ENCODE peak calls at places on chromosomes 12 and 14, in nine cellular contexts. C is kidney, D is upper lobe of right lung, X is cardiac fibroblast, S is fibroblast of the aortic adventitia, J is left ventricle myocardium inferior, W is fibroblast of mammary gland, T is choroid plexus epithelial cell, M is lower leg skin. K is an unnamed sample.

GRCh38 chr12:6294533-6295186 is 15.8 kb upstream of the PLEKHG6 start:
- DNase-seq in S (peak), J (no peak), C (no peak), M (no peak), X (peak), T (no peak), W (no peak), D (no peak), K (no peak)

GRCh38 chr12:116863275-116863767 is 17.9 kb downstream of the HRK start:
- DNase-seq in C (no peak), D (no peak), W (peak), X (peak), J (no peak), S (peak), M (no peak), T (peak), K (no peak)

GRCh38 chr14:95488376-95489162 is 27.9 kb downstream of the SYNE3 start:
- DNase-seq in W (no peak), J (peak), D (no peak), M (no peak), S (peak), X (no peak), C (no peak), T (no peak), K (no peak)

GRCh38 chr12:45561488-45561887 is 168.0 kb upstream of the ARID2 start:
- DNase-seq in M (no peak), S (no peak), T (no peak), J (no peak), D (no peak), W (no peak), C (no peak), X (no peak), K (no peak)

GRCh38 chr14:60220084-60220483 is 28.9 kb upstream of the PPM1A start:
- DNase-seq in J (no peak), C (no peak), W (no peak), S (no peak), M (no peak), D (no peak), T (no peak), X (no peak), K (no peak)

GRCh38 chr12:16553457-16553856 is 52.5 kb downstream of the LMO3 start:
- DNase-seq in D (no peak), S (no peak), W (peak), C (no peak), X (peak), J (no peak), T (peak), M (no peak), K (peak)

GRCh38 chr12:645563-646071 is 17.6 kb downstream of the NINJ2 start:
- DNase-seq in W (peak), M (no peak), C (no peak), J (peak), S (peak), T (peak), D (no peak), X (peak), K (no peak)

GRCh38 chr14:85334316-85334715 is 195.6 kb upstream of the FLRT2 start:
- DNase-seq in T (no peak), J (no peak), X (no peak), W (no peak), D (no peak), M (no peak), C (no peak), S (peak), K (no peak)

GRCh38 chr14:78010688-78011087 is 159.5 kb upstream of the NRXN3 start:
- DNase-seq in M (no peak), S (peak), D (no peak), X (peak), C (no peak), T (peak), W (peak), J (no peak), K (peak)

GRCh38 chr12:75404231-75404630 is 13.3 kb downstream of the GLIPR1L2 start:
- DNase-seq in J (no peak), D (no peak), M (no peak), C (no peak), S (peak), W (no peak), T (no peak), X (no peak), K (no peak)

GRCh38 chr14:81193924-81194633 is 26.7 kb downstream of the GTF2A1 start:
- DNase-seq in M (no peak), S (no peak), C (no peak), J (no peak), T (peak), W (no peak), D (no peak), X (no peak), K (peak)

GRCh38 chr14:74747237-74747636 is 15.9 kb upstream of the YLPM1 start:
- DNase-seq in M (no peak), W (no peak), T (no peak), X (no peak), J (no peak), C (no peak), D (no peak), S (no peak), K (no peak)

GRCh38 chr12:116339800-116340371 is 62.4 kb upstream of the MED13L start:
- DNase-seq in J (no peak), D (no peak), X (peak), W (peak), S (peak), M (no peak), C (no peak), T (no peak), K (peak)

GRCh38 chr12:116525418-116526001 is 33.7 kb upstream of the MAP1LC3B2 start:
- DNase-seq in T (peak), C (peak), M (peak), S (peak), X (peak), W (peak), J (peak), D (no peak), K (peak)

GRCh38 chr12:63955831-63956685 is 111.6 kb downstream of the SRGAP1 start:
- DNase-seq in C (no peak), T (peak), W (peak), J (no peak), S (peak), X (peak), M (no peak), D (no peak), K (peak)

GRCh38 chr12:116924558-116925453 is 14.1 kb downstream of the FBXW8 start:
- DNase-seq in D (no peak), M (no peak), X (peak), S (peak), T (peak), C (no peak), J (no peak), W (peak), K (peak)

GRCh38 chr12:3885179-3886094 is 12.2 kb upstream of the PARP11 start:
- DNase-seq in X (peak), D (no peak), M (no peak), W (peak), T (peak), S (peak), J (no peak), C (no peak), K (peak)

GRCh38 chr12:59834659-59835474 is 239.0 kb downstream of the SLC16A7 start:
- DNase-seq in S (peak), M (no peak), X (peak), C (no peak), J (no peak), D (no peak), T (peak), W (peak), K (peak)

GRCh38 chr14:24673534-24674203 is 39.7 kb upstream of the GZMB start:
- DNase-seq in W (no peak), M (no peak), X (no peak), J (no peak), S (no peak), T (no peak), C (no peak), D (no peak), K (peak)

GRCh38 chr12:47808049-47808448 is 11.7 kb downstream of the HDAC7 start:
- DNase-seq in D (peak), T (peak), W (peak), C (peak), S (no peak), X (peak), J (peak), M (no peak), K (no peak)

DNA sequence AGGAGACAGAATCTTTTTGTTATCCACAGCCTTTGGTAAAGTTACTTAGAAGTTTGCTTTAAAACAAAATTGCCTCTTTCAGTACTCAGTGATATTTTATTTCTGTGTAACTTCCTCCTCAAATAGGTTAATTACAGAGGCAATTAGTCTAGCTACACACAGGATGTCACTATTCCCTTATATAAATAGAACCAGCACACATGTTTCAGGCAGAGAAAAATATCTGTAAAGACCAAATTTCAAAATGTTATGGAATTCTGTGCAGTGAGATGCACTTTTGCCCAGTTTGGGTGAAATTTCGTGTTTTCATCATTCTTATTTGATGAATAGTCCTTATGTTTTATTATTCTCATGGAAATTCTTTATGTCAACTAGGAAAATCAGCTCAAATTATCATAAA is 410.6 kb upstream of the SOX5 start:
- DNase-seq in X (peak), D (no peak), W (peak), J (no peak), S (no peak), M (no peak), T (peak), C (no peak), K (no peak)
- TF ChIP-seq CTCF in X (no peak), D (no peak), W (peak), J (no peak), S (no peak), M (no peak), T (peak), C (no peak), K (no peak)

DNA sequence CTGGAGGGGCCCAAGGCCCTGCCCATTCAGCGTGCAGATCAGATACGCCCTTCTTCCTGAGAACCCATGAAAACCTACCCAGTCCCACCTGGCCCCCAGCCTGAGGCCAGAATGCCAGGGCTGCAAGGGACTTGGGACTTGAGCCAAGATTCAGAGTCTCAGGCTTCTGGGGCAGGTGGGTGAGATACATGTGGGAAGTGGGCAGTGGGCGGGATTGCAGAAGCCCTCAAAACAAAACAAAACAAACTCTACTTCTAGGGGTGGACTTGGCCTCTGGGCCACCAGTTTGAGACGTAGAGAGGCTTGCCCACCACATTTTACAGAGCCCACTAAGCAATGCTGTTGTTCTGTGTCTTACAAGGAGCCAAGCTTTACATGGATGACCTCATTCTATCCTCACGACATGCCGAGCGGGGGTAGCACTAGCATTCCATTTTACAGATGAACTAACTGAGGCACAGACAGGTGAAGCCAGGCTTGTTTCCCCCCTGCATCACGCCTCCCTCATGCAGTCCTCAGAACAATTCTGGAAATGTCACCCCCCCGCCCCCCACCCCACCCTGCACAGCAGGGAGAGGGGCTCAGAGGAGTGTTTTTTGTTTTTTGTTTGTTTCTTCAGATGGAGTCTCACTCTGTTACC is 1.7 kb downstream of the SLC8B1 start:
- DNase-seq in T (no peak), X (no peak), W (no peak), S (no peak), J (no peak), C (peak), M (no peak), D (no peak), K (no peak)
- H3K4me3 ChIP-seq in T (no peak), X (no peak), W (no peak), S (peak), J (peak), C (peak), M (no peak), D (peak), K (no peak)

GRCh38 chr12:13666806-13667205 is 314.6 kb downstream of the GRIN2B start:
- DNase-seq in W (no peak), X (no peak), J (no peak), D (no peak), M (no peak), C (no peak), T (no peak), S (no peak), K (no peak)
- TF ChIP-seq CTCF in W (no peak), X (no peak), J (no peak), D (no peak), M (no peak), C (no peak), T (no peak), S (no peak), K (no peak)

GRCh38 chr14:105860615-105861580 is 334.5 kb downstream of the TMEM121 start:
- DNase-seq in D (peak), C (peak), X (no peak), W (no peak), S (no peak), J (peak), T (no peak), M (peak), K (no peak)

GRCh38 chr14:105863296-105864108 is 337.1 kb downstream of the TMEM121 start:
- DNase-seq in S (no peak), T (no peak), W (no peak), C (peak), J (peak), M (peak), X (no peak), D (peak), K (no peak)

GRCh38 chr14:105862581-105863239 is 336.3 kb downstream of the TMEM121 start:
- DNase-seq in T (no peak), J (no peak), D (peak), S (no peak), C (no peak), M (peak), W (no peak), X (no peak), K (no peak)

GRCh38 chr14:105859717-105860614 is 333.6 kb downstream of the TMEM121 start:
- DNase-seq in M (peak), T (no peak), J (peak), W (no peak), S (no peak), D (peak), X (no peak), C (peak), K (no peak)

GRCh38 chr14:105861985-105862465 is 335.6 kb downstream of the TMEM121 start:
- DNase-seq in D (no peak), S (no peak), M (peak), C (peak), T (no peak), X (no peak), W (no peak), J (peak), K (no peak)
- H3K4me3 ChIP-seq in D (no peak), S (no peak), M (no peak), C (no peak), T (no peak), X (no peak), W (no peak), J (no peak), K (no peak)

DNA sequence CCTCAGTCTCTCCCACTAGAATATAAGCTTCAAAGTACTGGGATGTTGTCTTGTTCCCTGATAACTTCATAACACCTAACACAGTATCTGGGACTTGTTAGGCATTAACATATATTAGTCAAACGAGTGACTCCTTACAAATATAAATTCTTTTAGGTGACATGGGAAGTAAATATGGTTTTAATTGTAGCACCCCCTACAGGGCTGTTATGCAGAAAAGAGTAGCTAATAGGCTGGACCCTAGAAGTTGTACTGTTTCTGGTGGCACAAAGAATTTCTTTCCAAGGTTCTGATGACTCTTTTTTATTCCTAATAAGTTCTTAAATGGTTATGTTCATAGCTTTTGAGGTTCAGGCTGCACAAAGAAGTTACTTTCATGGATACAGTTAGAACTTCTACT is 29.8 kb downstream of the GPATCH2L start:
- DNase-seq in X (peak), C (no peak), T (peak), M (no peak), D (no peak), J (no peak), S (peak), W (peak), K (peak)
- TF ChIP-seq CTCF in X (peak), C (no peak), T (peak), M (no peak), D (peak), J (peak), S (peak), W (peak), K (no peak)

DNA sequence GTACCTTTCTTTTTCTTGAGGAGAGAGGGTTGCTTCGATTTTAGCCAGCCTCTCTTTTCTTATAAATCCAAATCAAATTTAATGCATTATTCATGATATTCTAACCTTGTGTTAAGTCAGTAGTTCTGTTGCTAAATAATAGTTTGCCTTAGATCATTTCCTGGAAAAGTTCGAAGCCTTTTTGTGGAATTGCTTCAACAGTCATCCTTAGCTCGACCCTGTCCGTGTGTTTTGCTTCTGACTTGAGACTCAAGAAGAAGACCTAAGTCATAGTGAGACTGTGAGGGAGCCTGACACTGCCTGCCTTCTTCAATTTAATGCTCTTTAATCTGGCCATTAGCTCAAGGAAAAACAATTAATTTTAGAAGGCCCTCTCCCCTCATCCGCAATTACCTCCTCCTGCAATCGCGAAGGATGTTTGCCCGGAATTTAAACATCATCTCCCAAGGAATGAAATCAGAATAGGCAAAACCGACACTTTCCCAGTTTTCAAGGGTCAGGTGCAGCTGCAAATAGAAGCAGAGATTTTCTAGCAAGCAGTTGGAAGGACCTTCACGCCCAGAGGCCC is 453 bp upstream of the SLC4A8 start:
- DNase-seq in X (no peak), T (no peak), J (no peak), M (no peak), W (peak), S (no peak), C (no peak), D (no peak), K (no peak)
- H3K4me3 ChIP-seq in X (no peak), T (no peak), J (peak), M (no peak), W (no peak), S (peak), C (peak), D (peak), K (no peak)

DNA sequence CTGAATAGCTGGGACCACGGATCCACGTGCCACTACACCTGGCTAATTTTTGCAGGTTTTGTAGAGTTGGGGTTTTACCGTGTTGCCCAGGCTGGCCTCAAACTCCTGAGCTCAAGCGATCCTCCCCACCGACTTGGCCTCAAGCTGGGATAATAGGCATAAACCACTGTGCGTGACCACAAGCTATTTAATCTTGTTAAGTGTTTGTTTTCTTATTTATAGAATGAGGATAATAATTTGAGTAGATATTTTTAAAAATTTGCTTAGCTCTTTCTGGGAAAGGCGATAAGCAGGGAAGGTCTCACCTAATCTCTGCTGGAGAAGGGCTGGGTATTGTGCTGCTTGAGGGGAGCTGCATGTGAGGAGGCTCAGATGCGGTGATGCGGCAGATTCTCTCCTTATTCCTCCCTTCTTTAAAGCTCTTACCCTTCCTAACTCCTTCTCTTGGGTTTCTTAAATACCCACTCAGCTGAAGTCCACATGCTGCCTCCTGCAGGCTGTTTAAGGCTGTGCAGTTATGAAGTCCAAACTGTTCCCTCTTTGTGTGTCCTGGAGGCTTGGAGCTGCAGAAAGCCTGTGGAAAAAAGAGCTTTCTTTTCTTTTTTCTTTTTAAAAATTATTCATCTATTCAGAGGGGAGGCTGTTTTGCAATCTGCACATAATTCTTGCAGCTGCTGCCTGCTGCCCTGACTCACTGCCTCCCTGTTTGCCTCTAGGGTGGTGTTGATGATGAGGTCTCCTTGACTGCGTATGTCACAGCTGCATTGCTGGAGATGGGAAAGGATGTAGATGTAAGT is 37.9 kb downstream of the A2ML1 start:
- DNase-seq in S (peak), W (peak), T (peak), M (peak), C (no peak), J (peak), X (peak), D (no peak), K (peak)
- TF ChIP-seq CTCF in S (peak), W (peak), T (peak), M (no peak), C (peak), J (peak), X (peak), D (peak), K (peak)

K was measured in epithelial cell of esophagus.